ENCODE peak calls at places on chromosomes 5 and 9, in seven cellular contexts. G, C, H, I, P, A and V are unnamed samples.

GRCh38 chr5:59193616-59194319 is 610.9 kb downstream of the RAB3C start:
- DNase-seq in G (no peak), H (peak), P (no peak), I (no peak), A (no peak), C (peak), V (no peak)

GRCh38 chr5:111083323-111083722 is 8.8 kb upstream of the WDR36 start:
- DNase-seq in P (no peak), A (peak), H (no peak), I (no peak), G (no peak), C (no peak), V (no peak)

GRCh38 chr9:134624119-134624826 is 17.3 kb upstream of the COL5A1 start:
- DNase-seq in G (no peak), P (peak), C (peak), H (peak), A (no peak), I (no peak), V (no peak)

GRCh38 chr5:139386039-139386438 is 2.9 kb upstream of the SLC23A1 start:
- DNase-seq in H (no peak), P (no peak), I (no peak), A (no peak), C (no peak), G (no peak), V (no peak)

GRCh38 chr9:86783884-86784283 is 163.4 kb downstream of the GAS1 start:
- DNase-seq in H (no peak), C (no peak), I (no peak), G (no peak), A (no peak), P (no peak), V (no peak)

GRCh38 chr9:26706223-26706622 is 186.4 kb downstream of the CAAP1 start:
- DNase-seq in P (no peak), C (no peak), G (no peak), H (no peak), I (no peak), A (no peak), V (no peak)

GRCh38 chr5:142322747-142323479 is 1.9 kb downstream of the SPRY4 start:
- DNase-seq in P (no peak), C (peak), H (peak), G (no peak), I (no peak), A (peak), V (no peak)

GRCh38 chr5:152349683-152350526 is 55.2 kb downstream of the NMUR2 start:
- DNase-seq in I (no peak), C (no peak), G (no peak), P (no peak), H (no peak), A (peak), V (peak)

GRCh38 chr5:18105449-18105848 is 471.2 kb downstream of the TAF11L14 start:
- DNase-seq in A (no peak), C (no peak), G (no peak), I (no peak), H (no peak), P (no peak), V (no peak)

GRCh38 chr5:93585753-93586385 is 2.8 kb downstream of the NR2F1 start:
- DNase-seq in G (no peak), A (peak), C (no peak), H (no peak), I (no peak), P (no peak), V (no peak)

GRCh38 chr5:34743878-34744277 is 87.8 kb downstream of the RAI14 start:
- DNase-seq in P (no peak), A (no peak), I (no peak), C (no peak), G (no peak), H (no peak), V (no peak)

GRCh38 chr9:128249914-128250838 is 25.6 kb downstream of the GOLGA2 start:
- DNase-seq in I (peak), P (peak), G (peak), H (peak), C (peak), A (peak), V (peak)

GRCh38 chr9:116377179-116377790 is 223.7 kb downstream of the PAPPA start:
- DNase-seq in P (no peak), C (no peak), A (peak), H (no peak), G (no peak), I (no peak), V (no peak)

GRCh38 chr5:112238473-112238872 is 180.6 kb downstream of the EPB41L4A start:
- DNase-seq in A (no peak), C (no peak), G (no peak), P (no peak), I (no peak), H (no peak), V (no peak)

GRCh38 chr5:125372694-125373621 is 626.5 kb upstream of the ZNF608 start:
- DNase-seq in P (no peak), G (no peak), H (no peak), C (no peak), I (no peak), A (peak), V (no peak)

GRCh38 chr5:91283899-91284298 is 99.2 kb downstream of the ARRDC3 start:
- DNase-seq in P (no peak), H (no peak), I (no peak), A (peak), G (no peak), C (no peak), V (no peak)

GRCh38 chr5:149147673-149148072 is 6.4 kb downstream of the ABLIM3 start:
- DNase-seq in I (no peak), C (no peak), H (no peak), P (no peak), A (no peak), G (no peak), V (no peak)

GRCh38 chr9:105157178-105157583 is 87.3 kb upstream of the SLC44A1 start:
- DNase-seq in G (no peak), P (peak), A (peak), H (peak), I (peak), C (peak), V (peak)

GRCh38 chr9:127987103-127987614 is 6.4 kb upstream of the EEIG1 start:
- DNase-seq in A (no peak), I (no peak), G (no peak), C (no peak), P (peak), H (peak), V (peak)

GRCh38 chr5:150394103-150394502 is 18.6 kb downstream of the CD74 start:
- DNase-seq in A (peak), I (no peak), C (no peak), H (no peak), G (no peak), P (no peak), V (no peak)
- TF ChIP-seq POLR2A in A (no peak), I (no peak), C (no peak), H (no peak), G (no peak), P (no peak), V (no peak)

DNA sequence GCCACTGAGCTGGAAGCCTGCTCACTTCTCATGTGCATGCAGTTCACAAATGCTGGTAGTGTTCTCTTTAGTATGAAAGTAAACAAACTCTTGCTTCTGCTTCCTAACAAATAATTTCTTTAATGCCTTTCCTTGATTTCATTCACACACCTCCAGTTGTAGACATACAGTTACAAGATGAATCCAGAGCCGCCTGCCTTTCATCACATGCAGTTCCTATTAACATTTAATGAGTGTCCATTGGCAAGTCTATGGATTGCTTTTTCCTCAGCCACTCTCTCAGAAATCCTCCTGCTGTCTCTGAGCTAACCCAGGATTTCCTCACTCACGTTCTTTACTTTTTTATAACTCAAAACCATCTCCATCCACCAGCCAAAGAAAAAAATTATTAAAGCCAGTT is 408.6 kb downstream of the BNC2 start:
- DNase-seq in I (no peak), C (no peak), P (no peak), H (no peak), G (no peak), A (no peak), V (no peak)
- TF ChIP-seq POLR2A in I (no peak), C (no peak), P (no peak), H (no peak), G (no peak), A (no peak), V (no peak)

DNA sequence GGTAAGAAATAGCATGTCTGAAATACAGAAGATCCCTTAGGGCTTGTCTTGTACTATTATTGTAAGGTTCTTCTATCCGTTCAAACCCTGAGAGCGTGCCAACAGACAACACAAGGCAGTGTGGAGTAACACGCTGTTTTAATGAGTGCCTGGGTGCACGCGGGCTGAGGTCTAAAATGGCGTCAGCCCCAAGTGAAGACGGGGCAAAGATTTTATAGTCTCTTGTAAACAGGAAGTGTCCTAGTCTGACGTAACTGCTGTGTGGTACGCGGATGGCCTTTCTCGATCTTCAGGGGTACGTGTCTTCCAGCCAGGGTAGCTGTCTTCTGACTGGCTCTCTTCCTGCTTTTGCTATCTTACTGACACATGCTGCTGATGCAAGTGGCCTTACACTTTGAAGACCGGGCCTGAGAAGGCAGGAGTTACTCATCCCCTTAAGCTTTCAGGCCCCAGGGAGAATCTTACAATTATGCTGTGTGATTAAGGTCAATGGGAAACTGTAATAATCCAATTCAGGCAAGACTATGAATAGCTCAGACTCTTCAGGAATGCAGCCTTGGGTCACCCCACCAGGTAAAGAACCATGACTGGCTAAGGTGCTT is 1812.0 kb upstream of the CDH9 start:
- DNase-seq in H (no peak), I (no peak), A (no peak), G (no peak), P (no peak), C (no peak), V (no peak)
- TF ChIP-seq POLR2A in H (no peak), I (no peak), A (no peak), G (no peak), P (no peak), C (no peak), V (no peak)

GRCh38 chr5:169583424-169584215 is at the start of gene SPDL1:
- DNase-seq in A (peak), P (peak), C (peak), H (peak), G (peak), I (peak), V (peak)
- TF ChIP-seq POLR2A in A (peak), P (no peak), C (peak), H (no peak), G (peak), I (no peak), V (peak)

GRCh38 chr5:172189693-172190296 is 1.8 kb upstream of the STK10 start:
- DNase-seq in C (no peak), I (no peak), P (no peak), A (no peak), G (no peak), H (no peak), V (no peak)

GRCh38 chr5:172187118-172188032 is 649 bp downstream of the STK10 start:
- DNase-seq in I (peak), A (peak), P (peak), G (no peak), H (no peak), C (peak), V (peak)

GRCh38 chr5:172188893-172189692 is 1.1 kb upstream of the STK10 start:
- DNase-seq in P (no peak), H (no peak), G (no peak), I (no peak), C (no peak), A (no peak), V (no peak)

GRCh38 chr5:172186114-172186695 is 1.8 kb downstream of the STK10 start:
- DNase-seq in P (no peak), H (no peak), G (no peak), I (no peak), A (no peak), C (no peak), V (no peak)

GRCh38 chr5:172188033-172188892 is at the start of gene STK10:
- DNase-seq in P (peak), G (peak), I (peak), H (peak), A (peak), C (peak), V (peak)
- TF ChIP-seq POLR2A in P (no peak), G (no peak), I (no peak), H (peak), A (peak), C (peak), V (peak)

GRCh38 chr5:31392061-31392460 is 139.8 kb downstream of the DROSHA start:
- DNase-seq in I (no peak), C (no peak), A (no peak), P (no peak), G (no peak), H (no peak), V (no peak)

GRCh38 chr5:31393126-31393525 is 138.8 kb downstream of the DROSHA start:
- DNase-seq in A (no peak), I (no peak), G (no peak), H (no peak), P (no peak), C (no peak), V (no peak)

GRCh38 chr5:31385774-31386537 is 145.9 kb downstream of the DROSHA start:
- DNase-seq in G (no peak), I (no peak), A (no peak), P (no peak), H (no peak), C (no peak), V (no peak)

DNA sequence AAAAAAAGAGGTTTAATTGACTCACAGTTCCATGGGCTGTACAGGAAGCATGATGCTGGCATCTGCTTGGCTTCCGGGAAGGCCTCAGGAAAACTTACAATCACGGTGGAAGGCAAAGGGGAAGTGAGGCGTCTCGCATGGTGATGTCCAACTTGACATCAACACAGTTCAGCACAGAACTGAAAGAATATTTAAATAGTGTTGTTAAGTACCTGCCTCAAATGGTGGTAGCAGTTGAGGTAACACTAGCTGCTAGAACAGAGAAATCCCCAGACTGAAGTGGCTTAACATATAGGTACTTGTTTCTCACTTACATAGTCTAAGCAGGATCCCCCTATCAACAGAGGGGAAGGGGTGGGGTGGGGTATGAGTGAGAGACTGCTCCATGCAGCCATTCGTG is 141.6 kb downstream of the DROSHA start:
- DNase-seq in C (no peak), A (no peak), H (no peak), G (no peak), I (no peak), P (no peak), V (no peak)
- TF ChIP-seq POLR2A in C (no peak), A (no peak), H (no peak), G (no peak), I (no peak), P (no peak), V (no peak)